ENCODE peak calls at places on chromosomes 2 and 18, in six cellular contexts. One of them, this sample, is unnamed. For H3K9me3, the result is how much of the 10 kb centered on the place peaks cover.

GRCh38 chr2:30655211-30655610 is 152.0 kb downstream of the CAPN13 start:
- DNase-seq in prostate gland: no peak
- DNase-seq in colonic mucosa: no peak
- DNase-seq in CD8-positive, alpha-beta memory T cell: no peak
- DNase-seq in neuronal stem cell: no peak
- DNase-seq in upper lobe of right lung: no peak
- DNase-seq in this sample: no peak

GRCh38 chr2:207801259-207801658 is 31.6 kb upstream of the FZD5 start:
- DNase-seq in neuronal stem cell: no peak
- DNase-seq in colonic mucosa: no peak
- DNase-seq in upper lobe of right lung: no peak
- DNase-seq in CD8-positive, alpha-beta memory T cell: no peak
- DNase-seq in prostate gland: no peak
- DNase-seq in this sample: no peak

GRCh38 chr2:190804182-190804795 is 76.3 kb upstream of the GLS start:
- DNase-seq in prostate gland: no peak
- DNase-seq in neuronal stem cell: peak
- DNase-seq in CD8-positive, alpha-beta memory T cell: no peak
- DNase-seq in colonic mucosa: no peak
- DNase-seq in upper lobe of right lung: no peak
- DNase-seq in this sample: no peak

GRCh38 chr2:67600946-67601345 is 203.8 kb downstream of the ETAA1 start:
- DNase-seq in colonic mucosa: no peak
- DNase-seq in neuronal stem cell: no peak
- DNase-seq in prostate gland: no peak
- DNase-seq in upper lobe of right lung: no peak
- DNase-seq in CD8-positive, alpha-beta memory T cell: no peak
- DNase-seq in this sample: no peak

GRCh38 chr2:240571314-240571973 is 3.2 kb downstream of the RNPEPL1 start:
- DNase-seq in neuronal stem cell: no peak
- DNase-seq in prostate gland: no peak
- DNase-seq in colonic mucosa: no peak
- DNase-seq in upper lobe of right lung: peak
- DNase-seq in CD8-positive, alpha-beta memory T cell: no peak
- DNase-seq in this sample: no peak

GRCh38 chr2:166802475-166802874 is 85.8 kb upstream of the XIRP2 start:
- DNase-seq in upper lobe of right lung: no peak
- DNase-seq in colonic mucosa: no peak
- DNase-seq in prostate gland: no peak
- DNase-seq in neuronal stem cell: no peak
- DNase-seq in CD8-positive, alpha-beta memory T cell: no peak
- DNase-seq in this sample: no peak

GRCh38 chr18:32301361-32301760 is 111.5 kb downstream of the MEP1B start:
- DNase-seq in prostate gland: no peak
- DNase-seq in colonic mucosa: no peak
- DNase-seq in neuronal stem cell: no peak
- DNase-seq in CD8-positive, alpha-beta memory T cell: no peak
- DNase-seq in upper lobe of right lung: no peak
- DNase-seq in this sample: no peak

GRCh38 chr2:240953426-240954425 is 44.7 kb upstream of the SNED1 start:
- DNase-seq in CD8-positive, alpha-beta memory T cell: no peak
- DNase-seq in upper lobe of right lung: peak
- DNase-seq in prostate gland: no peak
- DNase-seq in neuronal stem cell: no peak
- DNase-seq in colonic mucosa: peak
- DNase-seq in this sample: no peak

GRCh38 chr2:119486886-119487285 is 37.4 kb downstream of the SCTR start:
- DNase-seq in colonic mucosa: no peak
- DNase-seq in upper lobe of right lung: no peak
- DNase-seq in CD8-positive, alpha-beta memory T cell: no peak
- DNase-seq in neuronal stem cell: no peak
- DNase-seq in prostate gland: peak
- DNase-seq in this sample: no peak

GRCh38 chr18:10544093-10544748 is 18.4 kb downstream of the NAPG start:
- DNase-seq in colonic mucosa: no peak
- DNase-seq in prostate gland: no peak
- DNase-seq in upper lobe of right lung: no peak
- DNase-seq in neuronal stem cell: no peak
- DNase-seq in CD8-positive, alpha-beta memory T cell: no peak
- DNase-seq in this sample: no peak

GRCh38 chr2:96876036-96876810 is 6.3 kb upstream of the SEMA4C start:
- DNase-seq in CD8-positive, alpha-beta memory T cell: no peak
- DNase-seq in upper lobe of right lung: no peak
- DNase-seq in colonic mucosa: no peak
- DNase-seq in prostate gland: no peak
- DNase-seq in neuronal stem cell: no peak
- DNase-seq in this sample: no peak

GRCh38 chr18:78732273-78733210 is 247.1 kb upstream of the SALL3 start:
- DNase-seq in colonic mucosa: no peak
- DNase-seq in neuronal stem cell: no peak
- DNase-seq in upper lobe of right lung: no peak
- DNase-seq in CD8-positive, alpha-beta memory T cell: no peak
- DNase-seq in prostate gland: no peak
- DNase-seq in this sample: no peak

GRCh38 chr18:79457652-79458051 is 61.9 kb downstream of the NFATC1 start:
- DNase-seq in colonic mucosa: no peak
- DNase-seq in neuronal stem cell: no peak
- DNase-seq in upper lobe of right lung: no peak
- DNase-seq in CD8-positive, alpha-beta memory T cell: no peak
- DNase-seq in prostate gland: no peak
- DNase-seq in this sample: no peak

GRCh38 chr2:189412330-189412953 is 28.8 kb upstream of the WDR75 start:
- DNase-seq in colonic mucosa: peak
- DNase-seq in upper lobe of right lung: no peak
- DNase-seq in neuronal stem cell: peak
- DNase-seq in prostate gland: no peak
- DNase-seq in CD8-positive, alpha-beta memory T cell: peak
- DNase-seq in this sample: no peak

GRCh38 chr2:12155308-12156061 is 409.1 kb downstream of the LPIN1 start:
- DNase-seq in neuronal stem cell: no peak
- DNase-seq in CD8-positive, alpha-beta memory T cell: no peak
- DNase-seq in upper lobe of right lung: no peak
- DNase-seq in prostate gland: no peak
- DNase-seq in colonic mucosa: no peak
- DNase-seq in this sample: no peak

GRCh38 chr2:165067958-165068612 is 112.8 kb upstream of the SLC38A11 start:
- DNase-seq in CD8-positive, alpha-beta memory T cell: no peak
- DNase-seq in colonic mucosa: no peak
- DNase-seq in prostate gland: no peak
- DNase-seq in upper lobe of right lung: no peak
- DNase-seq in neuronal stem cell: peak
- DNase-seq in this sample: no peak

GRCh38 chr2:197893403-197894177 is 89.2 kb downstream of the PLCL1 start:
- DNase-seq in colonic mucosa: no peak
- DNase-seq in prostate gland: no peak
- DNase-seq in upper lobe of right lung: no peak
- DNase-seq in neuronal stem cell: no peak
- DNase-seq in CD8-positive, alpha-beta memory T cell: no peak
- DNase-seq in this sample: no peak

GRCh38 chr2:239164281-239164871 is 236.4 kb downstream of the HDAC4 start:
- DNase-seq in colonic mucosa: no peak
- DNase-seq in upper lobe of right lung: peak
- DNase-seq in CD8-positive, alpha-beta memory T cell: peak
- DNase-seq in neuronal stem cell: no peak
- DNase-seq in prostate gland: no peak
- DNase-seq in this sample: no peak

GRCh38 chr2:112474844-112475486 is 7.0 kb upstream of the TTL start:
- DNase-seq in CD8-positive, alpha-beta memory T cell: no peak
- DNase-seq in neuronal stem cell: no peak
- DNase-seq in colonic mucosa: no peak
- DNase-seq in upper lobe of right lung: no peak
- DNase-seq in prostate gland: no peak
- DNase-seq in this sample: no peak

GRCh38 chr2:3075941-3076340 is 301.7 kb downstream of the EIPR1 start:
- DNase-seq in CD8-positive, alpha-beta memory T cell: no peak
- DNase-seq in upper lobe of right lung: no peak
- DNase-seq in neuronal stem cell: no peak
- DNase-seq in prostate gland: no peak
- DNase-seq in colonic mucosa: no peak
- DNase-seq in this sample: no peak

GRCh38 chr2:3071645-3072044 is 306.0 kb downstream of the EIPR1 start:
- DNase-seq in prostate gland: no peak
- DNase-seq in colonic mucosa: no peak
- DNase-seq in upper lobe of right lung: no peak
- DNase-seq in CD8-positive, alpha-beta memory T cell: no peak
- DNase-seq in neuronal stem cell: no peak
- DNase-seq in this sample: no peak

GRCh38 chr2:3073196-3073595 is 304.4 kb downstream of the EIPR1 start:
- DNase-seq in neuronal stem cell: no peak
- DNase-seq in prostate gland: no peak
- DNase-seq in upper lobe of right lung: no peak
- DNase-seq in colonic mucosa: no peak
- DNase-seq in CD8-positive, alpha-beta memory T cell: no peak
- DNase-seq in this sample: no peak

GRCh38 chr2:3075316-3075715 is 302.3 kb downstream of the EIPR1 start:
- DNase-seq in prostate gland: no peak
- DNase-seq in neuronal stem cell: no peak
- DNase-seq in CD8-positive, alpha-beta memory T cell: no peak
- DNase-seq in upper lobe of right lung: no peak
- DNase-seq in colonic mucosa: no peak
- DNase-seq in this sample: no peak

GRCh38 chr2:3073721-3074120 is 303.9 kb downstream of the EIPR1 start:
- DNase-seq in prostate gland: no peak
- DNase-seq in upper lobe of right lung: no peak
- DNase-seq in colonic mucosa: no peak
- DNase-seq in CD8-positive, alpha-beta memory T cell: no peak
- DNase-seq in neuronal stem cell: no peak
- DNase-seq in this sample: no peak
- H3K9me3 ChIP-seq in prostate gland: under half
- H3K9me3 ChIP-seq in upper lobe of right lung: under half
- H3K9me3 ChIP-seq in colonic mucosa: under half
- H3K9me3 ChIP-seq in CD8-positive, alpha-beta memory T cell: under half
- H3K9me3 ChIP-seq in neuronal stem cell: under half
- H3K9me3 ChIP-seq in this sample: under half

GRCh38 chr2:3970791-3971190 is 267.4 kb downstream of the DCDC2C start:
- DNase-seq in neuronal stem cell: no peak
- DNase-seq in colonic mucosa: no peak
- DNase-seq in prostate gland: no peak
- DNase-seq in CD8-positive, alpha-beta memory T cell: no peak
- DNase-seq in upper lobe of right lung: no peak
- DNase-seq in this sample: no peak
- H3K9me3 ChIP-seq in neuronal stem cell: under half
- H3K9me3 ChIP-seq in colonic mucosa: under half
- H3K9me3 ChIP-seq in prostate gland: under half
- H3K9me3 ChIP-seq in CD8-positive, alpha-beta memory T cell: under half
- H3K9me3 ChIP-seq in upper lobe of right lung: under half
- H3K9me3 ChIP-seq in this sample: under half

DNA sequence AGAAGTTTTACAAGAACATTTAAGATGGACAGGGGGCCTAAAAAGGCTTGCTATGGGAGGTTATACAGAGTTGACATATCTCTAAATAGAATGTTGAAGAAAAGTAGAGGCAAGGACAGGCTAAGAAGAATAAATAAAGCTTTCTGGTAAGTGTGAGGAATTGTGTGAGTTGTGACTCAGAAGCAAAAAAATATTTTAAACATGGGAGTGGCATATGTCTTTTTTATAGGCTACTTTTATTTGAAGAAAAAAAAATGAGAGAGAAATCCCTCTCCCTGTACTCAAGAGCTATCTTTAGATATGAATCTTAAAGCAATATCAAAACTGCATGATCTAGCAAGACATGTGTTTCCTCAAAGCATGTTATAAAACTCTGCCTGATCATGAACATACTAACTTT is 41.1 kb downstream of the RAB3GAP1 start:
- DNase-seq in upper lobe of right lung: no peak
- DNase-seq in prostate gland: no peak
- DNase-seq in CD8-positive, alpha-beta memory T cell: no peak
- DNase-seq in colonic mucosa: no peak
- DNase-seq in neuronal stem cell: no peak
- DNase-seq in this sample: no peak
- H3K9me3 ChIP-seq in upper lobe of right lung: under half
- H3K9me3 ChIP-seq in prostate gland: under half
- H3K9me3 ChIP-seq in CD8-positive, alpha-beta memory T cell: under half
- H3K9me3 ChIP-seq in colonic mucosa: under half
- H3K9me3 ChIP-seq in neuronal stem cell: under half
- H3K9me3 ChIP-seq in this sample: under half

DNA sequence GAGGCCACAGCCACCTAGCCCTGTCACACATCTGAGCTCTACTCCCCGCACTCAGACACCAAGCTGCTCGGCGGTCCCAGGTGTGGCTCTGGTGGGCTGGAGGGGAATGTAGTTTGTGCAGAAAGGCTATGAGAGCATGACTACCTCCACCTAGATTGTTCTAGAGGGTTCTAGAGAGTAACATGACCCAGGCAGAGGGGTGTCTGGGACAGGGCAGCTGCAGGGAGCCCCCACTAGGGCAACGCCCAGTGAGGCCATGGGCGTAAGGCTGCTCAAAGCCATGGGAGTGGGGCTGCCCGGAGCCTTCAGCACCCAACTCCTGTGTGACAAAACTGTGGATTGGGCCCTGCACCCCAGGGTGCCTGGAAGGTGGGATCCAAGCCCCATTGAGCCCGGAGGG is 511.4 kb upstream of the MYT1L start:
- DNase-seq in upper lobe of right lung: peak
- DNase-seq in colonic mucosa: no peak
- DNase-seq in prostate gland: no peak
- DNase-seq in neuronal stem cell: no peak
- DNase-seq in CD8-positive, alpha-beta memory T cell: no peak
- DNase-seq in this sample: no peak
- H3K9me3 ChIP-seq in upper lobe of right lung: under half
- H3K9me3 ChIP-seq in colonic mucosa: under half
- H3K9me3 ChIP-seq in prostate gland: under half
- H3K9me3 ChIP-seq in neuronal stem cell: under half
- H3K9me3 ChIP-seq in CD8-positive, alpha-beta memory T cell: under half
- H3K9me3 ChIP-seq in this sample: under half